ENCODE peak calls at places on chromosomes 7 and 10, in eight cellular contexts. W is transverse colon; O is GM12878; J is psoas muscle; M is CD4-positive, alpha-beta memory T cell; Y is neural progenitor cell; N is HAP-1; A is cardiac muscle cell. V is an unnamed sample. For H3K4me1 and H3K9me3, the result is how much of the 10 kb centered on the place peaks cover.

GRCh38 chr10:88886557-88886956 is 6.5 kb downstream of the STAMBPL1 start:
- DNase-seq in W (no peak), O (no peak), J (no peak), M (no peak), Y (no peak), N (no peak), A (no peak), V (no peak)

GRCh38 chr7:18019562-18019961 is 8.1 kb downstream of the PRPS1L1 start:
- DNase-seq in W (no peak), O (no peak), J (no peak), M (no peak), Y (no peak), N (no peak), A (no peak), V (no peak)

GRCh38 chr10:75717126-75717916 is 285.9 kb downstream of the LRMDA start:
- DNase-seq in W (no peak), O (no peak), J (no peak), M (no peak), Y (no peak), N (no peak), A (no peak), V (no peak)

GRCh38 chr10:28734940-28735759 is 57.8 kb downstream of the BAMBI start:
- DNase-seq in W (no peak), O (no peak), J (no peak), M (no peak), Y (no peak), N (peak), A (no peak), V (no peak)

GRCh38 chr7:6090738-6091505 is 59.7 kb downstream of the ANKRD61 start:
- DNase-seq in W (no peak), O (no peak), J (no peak), M (no peak), Y (no peak), N (no peak), A (no peak), V (no peak)

GRCh38 chr7:96920713-96921112 is 84.6 kb upstream of the DLX6 start:
- DNase-seq in W (no peak), O (no peak), J (no peak), M (no peak), Y (no peak), N (no peak), A (no peak), V (no peak)

GRCh38 chr7:108455524-108455832 is 758 bp downstream of the NRCAM start:
- DNase-seq in W (no peak), O (no peak), J (no peak), M (no peak), Y (no peak), N (no peak), A (no peak), V (no peak)

GRCh38 chr10:63583909-63584747 is 62.9 kb downstream of the REEP3 start:
- DNase-seq in W (no peak), O (no peak), J (no peak), M (no peak), Y (no peak), N (no peak), A (no peak), V (no peak)

GRCh38 chr7:84060760-84061261 is 133.8 kb downstream of the SEMA3A start:
- DNase-seq in W (no peak), O (no peak), J (no peak), M (no peak), Y (no peak), N (no peak), A (no peak), V (no peak)

GRCh38 chr10:75159519-75159918 is 48.1 kb downstream of the SAMD8 start:
- DNase-seq in W (no peak), O (no peak), J (no peak), M (no peak), Y (no peak), N (no peak), A (no peak), V (no peak)

GRCh38 chr7:25669300-25669781 is 441.1 kb upstream of the NPVF start:
- DNase-seq in W (no peak), O (no peak), J (no peak), M (no peak), Y (no peak), N (no peak), A (no peak), V (no peak)

GRCh38 chr10:47081264-47081663 is 170.0 kb downstream of the PTPN20 start:
- DNase-seq in W (no peak), O (no peak), J (no peak), M (peak), Y (no peak), N (no peak), A (no peak), V (no peak)

GRCh38 chr10:5566606-5567005 is 41.8 kb downstream of the CALML3 start:
- DNase-seq in W (peak), O (no peak), J (no peak), M (no peak), Y (no peak), N (no peak), A (no peak), V (no peak)

GRCh38 chr7:25391295-25391861 is 163.1 kb upstream of the NPVF start:
- DNase-seq in W (no peak), O (no peak), J (no peak), M (no peak), Y (peak), N (no peak), A (peak), V (no peak)

GRCh38 chr10:47041401-47042198 is 130.4 kb downstream of the PTPN20 start:
- DNase-seq in W (no peak), O (no peak), J (no peak), M (no peak), Y (no peak), N (no peak), A (no peak), V (no peak)

GRCh38 chr7:72161534-72161933 is 250.6 kb downstream of the CALN1 start:
- DNase-seq in W (no peak), O (no peak), J (no peak), M (no peak), Y (peak), N (peak), A (no peak), V (no peak)

GRCh38 chr10:12849351-12850181 is 151.9 kb downstream of the CCDC3 start:
- DNase-seq in W (no peak), O (no peak), J (no peak), M (no peak), Y (no peak), N (no peak), A (no peak), V (no peak)

GRCh38 chr7:132394283-132395003 is 181.8 kb downstream of the PLXNA4 start:
- DNase-seq in W (no peak), O (no peak), J (no peak), M (peak), Y (no peak), N (no peak), A (no peak), V (no peak)

GRCh38 chr7:39624935-39625694 is 1.7 kb downstream of the RALA start:
- DNase-seq in W (no peak), O (no peak), J (no peak), M (no peak), Y (no peak), N (no peak), A (no peak), V (no peak)

GRCh38 chr7:132254455-132254854 is 321.8 kb downstream of the PLXNA4 start:
- DNase-seq in W (no peak), O (no peak), J (no peak), M (no peak), Y (no peak), N (no peak), A (no peak), V (no peak)

DNA sequence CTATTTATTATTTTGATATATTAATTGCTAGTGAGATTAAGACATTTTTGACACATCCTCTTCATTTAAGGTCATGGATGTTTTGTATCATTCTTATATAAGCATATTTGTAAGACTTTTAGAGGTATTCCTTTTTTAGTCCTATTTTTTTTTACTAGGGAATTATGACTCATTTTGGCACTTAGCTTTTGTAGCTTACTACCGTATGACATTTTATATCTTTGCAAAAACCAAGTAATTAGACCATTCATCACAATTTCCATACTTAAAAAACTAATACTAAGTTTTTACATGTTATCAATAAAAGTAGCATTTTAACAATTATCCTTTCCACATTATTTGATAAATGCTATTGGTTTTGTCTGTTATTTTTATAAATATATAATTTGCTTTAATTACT is 41.6 kb downstream of the BMPR1A start:
- DNase-seq in W (no peak), O (no peak), J (no peak), M (no peak), Y (no peak), N (no peak), A (no peak), V (no peak)
- H3K4me1 ChIP-seq in W (under half), O (under half), J (under half), M (under half), Y (under half), N (under half), A (under half), V (half or more)

DNA sequence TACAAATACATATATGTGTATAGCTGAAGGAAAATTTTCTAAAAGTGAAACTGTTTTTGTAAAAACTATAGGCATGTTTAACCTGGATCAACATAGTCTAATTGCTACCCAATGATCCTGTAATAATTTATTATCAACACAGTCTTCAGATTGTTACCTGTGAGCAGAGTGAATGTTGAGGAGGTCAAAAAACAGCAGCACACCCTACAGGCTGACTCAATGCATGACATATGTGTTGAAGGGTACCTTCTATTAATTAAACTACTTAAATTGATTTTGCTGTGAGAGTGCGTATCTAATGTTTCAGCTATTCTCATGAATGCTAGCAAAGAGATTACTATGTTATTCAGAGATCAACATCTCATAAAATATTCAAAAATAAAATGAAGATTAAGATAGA is 411.4 kb downstream of the TNS3 start:
- DNase-seq in W (no peak), O (no peak), J (no peak), M (no peak), Y (no peak), N (no peak), A (no peak), V (no peak)
- H3K9me3 ChIP-seq in W (under half), O (under half), J (under half), M (under half), Y (under half), N (under half), A (under half), V (under half)

DNA sequence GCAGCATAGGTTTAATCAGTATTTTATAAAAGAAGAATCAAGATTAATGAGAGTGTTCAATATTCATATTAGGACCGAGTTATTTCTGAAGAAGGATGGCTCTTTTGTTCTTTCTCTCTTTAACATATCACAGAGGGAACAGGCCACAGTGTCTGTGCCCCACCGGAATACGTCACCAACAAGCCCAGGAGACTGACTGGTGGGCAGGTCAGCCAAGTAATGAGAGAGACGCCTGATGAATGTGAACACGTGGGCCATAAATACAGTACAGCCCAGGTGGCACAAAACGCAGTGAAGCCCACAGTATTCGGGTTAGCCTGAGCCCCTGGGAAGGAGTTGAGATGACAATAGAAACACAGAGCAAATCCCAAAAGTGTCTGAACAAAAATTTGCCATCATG is 91.2 kb downstream of the KIAA1549 start:
- DNase-seq in W (no peak), O (no peak), J (no peak), M (no peak), Y (no peak), N (peak), A (no peak), V (no peak)
- H3K4me1 ChIP-seq in W (under half), O (under half), J (under half), M (under half), Y (under half), N (under half), A (under half), V (under half)

GRCh38 chr7:157870644-157871290 is 534.0 kb downstream of the DNAJB6 start:
- DNase-seq in W (no peak), O (no peak), J (no peak), M (no peak), Y (no peak), N (no peak), A (no peak), V (no peak)

GRCh38 chr7:157873181-157873580 is 536.4 kb downstream of the DNAJB6 start:
- DNase-seq in W (no peak), O (no peak), J (no peak), M (no peak), Y (no peak), N (no peak), A (no peak), V (no peak)

GRCh38 chr7:157873664-157874063 is 536.9 kb downstream of the DNAJB6 start:
- DNase-seq in W (no peak), O (no peak), J (no peak), M (no peak), Y (no peak), N (no peak), A (no peak), V (no peak)

GRCh38 chr7:157871681-157872080 is 534.9 kb downstream of the DNAJB6 start:
- DNase-seq in W (no peak), O (no peak), J (no peak), M (peak), Y (no peak), N (no peak), A (no peak), V (no peak)

GRCh38 chr7:157872447-157872846 is 535.6 kb downstream of the DNAJB6 start:
- DNase-seq in W (no peak), O (no peak), J (no peak), M (no peak), Y (no peak), N (no peak), A (no peak), V (no peak)
- H3K9me3 ChIP-seq in W (under half), O (under half), J (under half), M (under half), Y (under half), N (under half), A (under half), V (under half)

GRCh38 chr10:95435548-95436279 is 125.5 kb downstream of the SORBS1 start:
- DNase-seq in W (no peak), O (no peak), J (no peak), M (no peak), Y (no peak), N (no peak), A (no peak), V (no peak)
- H3K4me1 ChIP-seq in W (under half), O (under half), J (under half), M (under half), Y (under half), N (under half), A (under half), V (under half)

V was measured in tibial nerve.